ENCODE peak calls at places on chromosomes 11 and 22, in eight cellular contexts. G is GM23248, P is ovary, H is fibroblast of lung, J is sigmoid colon, I is mesendoderm, F is neural progenitor cell, O is psoas muscle. B is an unnamed sample. For H3K27me3, the result is how much of the 10 kb centered on the place peaks cover.

GRCh38 chr11:45995342-45995734 is 72.9 kb downstream of the LARGE2 start:
- DNase-seq in J (no peak), O (no peak), F (no peak), G (no peak), H (no peak), P (no peak), I (no peak), B (no peak)

GRCh38 chr11:78869293-78869692 is 294.6 kb upstream of the NARS2 start:
- DNase-seq in G (no peak), I (no peak), J (no peak), O (no peak), F (no peak), H (no peak), P (no peak), B (no peak)

GRCh38 chr11:60872124-60872951 is 5.0 kb downstream of the ZP1 start:
- DNase-seq in H (peak), P (peak), O (peak), F (no peak), J (peak), G (peak), I (no peak), B (no peak)

GRCh38 chr11:58805065-58805464 is 39.4 kb downstream of the GLYATL2 start:
- DNase-seq in H (peak), I (no peak), O (no peak), F (no peak), G (peak), P (no peak), J (no peak), B (no peak)

GRCh38 chr11:47983464-47984397 is 3.4 kb downstream of the PTPRJ start:
- DNase-seq in I (no peak), G (peak), J (no peak), O (no peak), H (peak), F (no peak), P (no peak), B (no peak)

GRCh38 chr11:99370557-99371200 is 349.9 kb downstream of the CNTN5 start:
- DNase-seq in G (peak), O (peak), H (peak), P (no peak), F (peak), J (no peak), I (peak), B (no peak)

GRCh38 chr11:128533473-128533872 is 53.9 kb downstream of the ETS1 start:
- DNase-seq in P (no peak), F (no peak), I (peak), H (no peak), J (no peak), O (no peak), G (no peak), B (no peak)

GRCh38 chr11:10459029-10459970 is 4.2 kb downstream of the AMPD3 start:
- DNase-seq in H (no peak), P (no peak), F (no peak), G (no peak), I (peak), J (no peak), O (no peak), B (no peak)

GRCh38 chr11:64322925-64323260 is 5.0 kb downstream of the PRDX5 start:
- DNase-seq in O (no peak), F (no peak), G (no peak), P (no peak), I (no peak), H (no peak), J (no peak), B (no peak)

GRCh38 chr11:105033781-105034180 is 1.2 kb downstream of the CASP1 start:
- DNase-seq in P (no peak), G (no peak), J (no peak), O (no peak), H (no peak), I (no peak), F (no peak), B (no peak)

GRCh38 chr11:95268386-95268785 is 37.4 kb upstream of the SESN3 start:
- DNase-seq in F (no peak), J (no peak), H (no peak), O (no peak), G (no peak), P (no peak), I (no peak), B (no peak)

GRCh38 chr22:48900626-48901025 is 927.0 kb downstream of the BRD1 start:
- DNase-seq in O (no peak), P (no peak), H (no peak), I (no peak), G (no peak), J (no peak), F (no peak), B (no peak)

GRCh38 chr22:48898524-48899377 is 928.9 kb downstream of the BRD1 start:
- DNase-seq in H (no peak), F (no peak), P (no peak), O (no peak), I (no peak), G (no peak), J (no peak), B (no peak)

GRCh38 chr22:48899523-48900326 is 927.9 kb downstream of the BRD1 start:
- DNase-seq in F (no peak), G (no peak), O (no peak), H (no peak), P (no peak), I (no peak), J (peak), B (no peak)

GRCh38 chr22:48901324-48901723 is 926.3 kb downstream of the BRD1 start:
- DNase-seq in P (no peak), O (no peak), H (no peak), G (no peak), J (no peak), I (no peak), F (no peak), B (no peak)

GRCh38 chr22:48900327-48900597 is 927.4 kb downstream of the BRD1 start:
- DNase-seq in P (no peak), O (no peak), F (no peak), G (no peak), I (no peak), H (no peak), J (no peak), B (no peak)
- H3K27me3 ChIP-seq in P (under half), O (under half), F (under half), G (under half), I (under half), H (under half), J (under half), B (under half)

GRCh38 chr11:124737638-124738293 is 2.0 kb upstream of the NRGN start:
- DNase-seq in G (no peak), J (no peak), P (no peak), I (no peak), F (peak), H (no peak), O (no peak), B (no peak)

GRCh38 chr11:124738713-124739478 is 846 bp upstream of the NRGN start:
- DNase-seq in P (no peak), I (no peak), J (no peak), H (no peak), O (no peak), F (no peak), G (no peak), B (no peak)

GRCh38 chr11:124739479-124740276 is at the start of gene NRGN:
- DNase-seq in J (peak), O (peak), I (peak), H (peak), F (peak), P (peak), G (peak), B (peak)

GRCh38 chr11:124743050-124743449 is 3.3 kb downstream of the NRGN start:
- DNase-seq in J (no peak), F (no peak), O (no peak), H (no peak), P (no peak), G (no peak), I (no peak), B (no peak)

DNA sequence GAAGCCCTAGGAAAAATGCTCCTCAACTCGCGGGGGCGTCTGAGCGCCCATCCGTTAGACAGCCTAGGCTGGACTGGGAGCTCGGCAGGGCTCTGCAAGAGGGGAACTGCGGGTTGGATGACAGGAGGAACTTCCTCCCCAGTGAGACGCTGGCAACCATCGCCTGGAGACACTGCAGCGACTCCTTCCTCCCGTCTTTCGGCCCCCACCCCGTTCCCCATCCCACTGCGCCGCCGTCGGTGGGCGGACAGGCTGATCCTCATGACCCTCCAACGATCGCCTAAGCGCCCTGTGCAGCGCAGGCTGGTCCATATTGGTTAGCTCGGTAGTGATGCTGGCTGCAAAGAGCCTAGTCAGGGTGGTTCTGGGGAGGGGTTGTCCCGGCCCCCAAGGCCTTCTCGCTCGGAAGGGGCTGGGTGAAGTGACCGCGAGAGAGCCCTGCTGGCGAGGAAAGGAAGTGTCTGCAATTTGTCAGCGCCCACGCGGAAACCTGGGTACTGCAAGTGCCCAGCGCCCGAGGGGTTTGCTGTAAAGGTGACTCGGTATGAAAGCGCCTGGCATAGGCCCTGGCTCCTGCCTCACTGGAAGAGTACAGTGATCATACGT is 638 bp downstream of the NRGN start:
- DNase-seq in H (peak), P (no peak), O (no peak), J (no peak), F (peak), I (no peak), G (peak), B (no peak)
- H3K4me3 ChIP-seq in H (peak), P (peak), O (peak), J (peak), F (peak), I (no peak), G (peak), B (peak)

GRCh38 chr11:19777342-19778102 is 64.9 kb downstream of the NAV2 start:
- DNase-seq in G (peak), P (no peak), I (peak), J (no peak), F (peak), H (peak), O (no peak), B (no peak)
- H3K27ac ChIP-seq in G (no peak), P (no peak), I (no peak), J (peak), F (no peak), H (no peak), O (no peak), B (no peak)

GRCh38 chr11:120013325-120014250 is 124.3 kb downstream of the TRIM29 start:
- DNase-seq in G (peak), O (peak), I (peak), H (peak), F (peak), P (no peak), J (no peak), B (peak)
- H3K27me3 ChIP-seq in G (half or more), O (under half), I (under half), H (under half), F (under half), P (under half), J (under half), B (under half)

GRCh38 chr11:3854977-3855807 is at the start of gene STIM1:
- DNase-seq in I (peak), P (peak), F (peak), O (peak), J (peak), G (peak), H (peak), B (peak)

GRCh38 chr11:3855808-3856491 is 486 bp downstream of the STIM1 start:
- DNase-seq in P (peak), H (peak), G (peak), F (peak), I (peak), O (peak), J (peak), B (no peak)

GRCh38 chr11:3854660-3854976 is 846 bp upstream of the STIM1 start:
- DNase-seq in P (no peak), I (peak), G (no peak), O (no peak), H (no peak), F (no peak), J (no peak), B (no peak)

GRCh38 chr11:3853545-3853842 is 2.0 kb upstream of the STIM1 start:
- DNase-seq in O (no peak), I (no peak), P (no peak), J (no peak), G (no peak), H (no peak), F (no peak), B (no peak)

GRCh38 chr11:3853935-3854659 is 1.4 kb upstream of the STIM1 start:
- DNase-seq in I (no peak), J (peak), H (no peak), O (peak), G (no peak), F (no peak), P (no peak), B (peak)
- H3K4me3 ChIP-seq in I (no peak), J (no peak), H (no peak), O (peak), G (no peak), F (peak), P (no peak), B (no peak)